ENCODE peak calls at places on chromosomes 7 and 10, in seven cellular contexts. O is endothelial cell; T is activated CD4-positive, alpha-beta T cell treated with anti-CD3 and anti-CD28 coated beads for 24 hours; S is HFF-Myc; F is stromal cell of bone marrow; I is A549; E is lower leg skin. H is an unnamed sample.

GRCh38 chr7:69934475-69934903 is 336.2 kb downstream of the AUTS2 start:
- DNase-seq in O (no peak), T (no peak), S (no peak), F (no peak), I (no peak), E (no peak), H (no peak)

GRCh38 chr10:109971640-109972039 is 36.1 kb upstream of the ADD3 start:
- DNase-seq in O (no peak), T (no peak), S (no peak), F (no peak), I (no peak), E (no peak), H (no peak)

GRCh38 chr7:100825760-100826545 is 1.4 kb downstream of the EPHB4 start:
- DNase-seq in O (no peak), T (no peak), S (peak; percentile 38), F (peak; percentile 38), I (peak; percentile 56), E (no peak), H (no peak)

GRCh38 chr7:92650391-92650790 is 60.2 kb upstream of the FAM133B start:
- DNase-seq in O (no peak), T (no peak), S (no peak), F (no peak), I (no peak), E (no peak), H (no peak)

GRCh38 chr7:79452032-79452494 is 1.4 kb downstream of the MAGI2 start:
- DNase-seq in O (peak; percentile 65), T (no peak), S (peak; percentile 55), F (peak; percentile 86), I (peak; percentile 82), E (peak; percentile 84), H (peak; percentile 66)

GRCh38 chr10:79073784-79074432 is 5.1 kb downstream of the ZMIZ1 start:
- DNase-seq in O (no peak), T (no peak), S (no peak), F (no peak), I (no peak), E (no peak), H (no peak)

GRCh38 chr10:114402233-114402632 is 2.1 kb downstream of the AFAP1L2 start:
- DNase-seq in O (no peak), T (no peak), S (no peak), F (no peak), I (no peak), E (no peak), H (no peak)

GRCh38 chr10:132353456-132354355 is 21.7 kb downstream of the LRRC27 start:
- DNase-seq in O (no peak), T (no peak), S (no peak), F (no peak), I (no peak), E (no peak), H (no peak)

GRCh38 chr10:5890519-5890878 is 456 bp downstream of the FBH1 start:
- DNase-seq in O (peak; percentile 21), T (peak; percentile 14), S (no peak), F (no peak), I (peak; percentile 14), E (no peak), H (no peak)

GRCh38 chr10:96288151-96288621 is 16.0 kb upstream of the DNTT start:
- DNase-seq in O (no peak), T (no peak), S (no peak), F (no peak), I (no peak), E (no peak), H (no peak)

GRCh38 chr7:50068850-50069551 is 24.0 kb downstream of the ZPBP start:
- DNase-seq in O (no peak), T (no peak), S (no peak), F (peak; percentile 49), I (peak; percentile 3), E (peak; percentile 36), H (no peak)

GRCh38 chr7:157461805-157462771 is 125.3 kb downstream of the DNAJB6 start:
- DNase-seq in O (no peak), T (no peak), S (no peak), F (no peak), I (no peak), E (no peak), H (peak; percentile 40)

GRCh38 chr10:113475381-113475807 is 77.5 kb upstream of the HABP2 start:
- DNase-seq in O (no peak), T (no peak), S (no peak), F (peak; percentile 68), I (no peak), E (no peak), H (no peak)

GRCh38 chr10:87626422-87626892 is 33.2 kb upstream of the PAPSS2 start:
- DNase-seq in O (no peak), T (no peak), S (no peak), F (no peak), I (no peak), E (no peak), H (no peak)

GRCh38 chr7:128982105-128982504 is 44.4 kb downstream of the IRF5 start:
- DNase-seq in O (no peak), T (no peak), S (no peak), F (no peak), I (no peak), E (no peak), H (no peak)